ENCODE peak calls at places on chromosomes 2 and 18, in five cellular contexts. N, M, X, I and G are unnamed samples.
A peak's percentile ranks its signal among the peaks of the same experiment; 100 is the strongest.

GRCh38 chr18:64165906-64166305 is 17.0 kb upstream of the LINC00305 start:
- DNase-seq in X (peak; percentile 23), M (no peak), N (no peak), I (no peak), G (no peak)

GRCh38 chr18:58671941-58672565 is 788 bp downstream of the MALT1 start:
- DNase-seq in N (no peak), I (no peak), X (no peak), M (no peak), G (no peak)

GRCh38 chr18:57422313-57422872 is 12.8 kb upstream of the ONECUT2 start:
- DNase-seq in N (no peak), I (no peak), X (no peak), M (no peak), G (no peak)

GRCh38 chr18:63867368-63867767 is 20.1 kb upstream of the SERPINB2 start:
- DNase-seq in M (no peak), I (no peak), N (no peak), X (no peak), G (no peak)

GRCh38 chr2:220034356-220035121 is 407.1 kb downstream of the SLC4A3 start:
- DNase-seq in X (no peak), N (no peak), I (no peak), M (no peak), G (no peak)

GRCh38 chr2:149657393-149657792 is 69.8 kb upstream of the MMADHC start:
- DNase-seq in M (no peak), N (no peak), X (peak; percentile 13), I (no peak), G (no peak)

GRCh38 chr2:1234731-1235308 is 178.4 kb upstream of the TPO start:
- DNase-seq in I (no peak), X (no peak), M (no peak), N (no peak), G (no peak)

GRCh38 chr2:230798769-230799399 is 65.9 kb upstream of the ITM2C start:
- DNase-seq in N (no peak), I (no peak), M (no peak), X (peak; percentile 58), G (no peak)

GRCh38 chr2:72848436-72848835 is 22.6 kb upstream of the EXOC6B start:
- DNase-seq in I (no peak), N (no peak), M (no peak), X (no peak), G (no peak)

GRCh38 chr2:31239842-31240198 is 5.9 kb downstream of the EHD3 start:
- DNase-seq in X (peak; percentile 66), I (peak; percentile 84), M (peak; percentile 81), N (peak; percentile 29), G (peak; percentile 80)

GRCh38 chr18:49875783-49876182 is 62.5 kb upstream of the ACAA2 start:
- DNase-seq in I (no peak), X (no peak), M (no peak), N (no peak), G (no peak)

GRCh38 chr2:225464346-225465025 is 65.0 kb downstream of the NYAP2 start:
- DNase-seq in I (no peak), M (no peak), N (no peak), X (no peak), G (no peak)

GRCh38 chr2:142825861-142826260 is 51.6 kb upstream of the KYNU start:
- DNase-seq in N (no peak), M (no peak), X (no peak), I (no peak), G (no peak)

GRCh38 chr2:127559454-127559853 is 24.0 kb downstream of the MYO7B start:
- DNase-seq in M (no peak), N (no peak), X (no peak), I (no peak), G (no peak)

GRCh38 chr2:191678437-191679110 is 638 bp downstream of the NABP1 start:
- DNase-seq in N (peak; percentile 50), I (peak; percentile 52), M (peak; percentile 57), X (peak; percentile 52), G (peak; percentile 55)

DNA sequence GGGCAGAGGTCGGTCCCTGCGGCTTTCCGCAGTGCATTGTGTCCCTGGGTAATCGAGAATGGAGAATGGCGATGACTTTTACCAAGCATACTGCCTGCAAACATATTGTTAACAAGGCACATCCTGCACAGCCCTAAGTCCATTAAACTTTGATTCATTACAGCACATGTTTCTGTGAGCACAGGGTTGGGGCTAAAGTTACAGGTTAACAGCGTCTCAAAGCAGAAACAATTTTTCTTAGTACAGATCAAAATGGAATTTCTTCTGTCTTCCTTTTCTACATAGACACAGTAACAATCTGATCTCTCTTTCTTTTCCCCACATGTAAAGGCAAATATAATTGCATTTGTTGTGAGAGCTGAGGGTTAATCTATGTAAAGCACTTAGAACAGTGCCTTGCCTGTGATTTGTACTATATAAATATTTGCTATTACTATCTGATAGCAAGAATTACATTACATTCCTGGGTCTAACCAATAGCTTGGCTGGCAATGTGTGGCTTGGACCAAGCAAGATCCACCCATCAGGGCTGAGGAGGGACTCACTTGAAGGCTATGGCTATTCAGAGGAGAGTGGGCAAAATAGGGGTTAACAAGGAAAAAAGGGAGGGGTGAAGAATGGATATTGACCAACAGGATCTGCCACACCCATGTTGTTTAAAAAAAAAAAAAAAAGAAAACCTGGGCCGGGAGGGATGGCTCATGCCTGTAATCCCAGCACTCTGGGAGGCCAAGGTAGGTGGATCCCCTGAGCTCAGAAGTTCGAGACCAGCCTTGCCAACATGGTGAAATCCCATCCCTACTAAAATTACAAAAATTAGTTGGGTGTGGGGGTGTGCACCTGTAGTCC is 19.8 kb upstream of the TMBIM1 start:
- DNase-seq in I (no peak), N (no peak), X (no peak), M (no peak), G (no peak)
- H3K27ac ChIP-seq in I (no peak overlapping the region), N (no peak overlapping the region), X (peak overlapping the region; percentile 99), M (no peak overlapping the region), G (no peak overlapping the region)

DNA sequence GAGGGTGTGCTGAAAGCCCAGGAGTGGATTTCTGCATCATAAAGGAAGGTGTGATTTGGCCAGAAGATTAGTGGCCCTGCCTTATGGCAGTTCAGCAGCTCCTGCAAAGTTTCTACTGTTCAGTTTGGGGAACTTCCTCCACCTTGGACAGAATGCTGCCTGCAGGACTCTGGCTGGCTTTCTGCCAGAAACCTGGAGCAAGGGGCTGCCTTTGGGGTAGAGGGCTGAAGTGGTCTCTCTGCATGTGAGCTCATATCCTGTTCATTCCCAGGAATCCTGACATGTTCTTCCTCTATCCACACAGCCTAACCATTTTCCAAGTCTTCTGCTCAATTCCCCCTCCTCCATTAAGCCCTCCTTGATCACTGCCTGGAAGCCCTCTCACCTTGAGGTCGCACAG is 321.3 kb upstream of the CXCR4 start:
- DNase-seq in X (peak; percentile 9), M (no peak), I (no peak), N (no peak), G (no peak)
- H3K27ac ChIP-seq in X (no peak overlapping the region), M (no peak overlapping the region), I (no peak overlapping the region), N (no peak overlapping the region), G (no peak overlapping the region)

GRCh38 chr18:13525381-13526029 is 200.9 kb downstream of the FAM210A start:
- DNase-seq in I (no peak), X (no peak), M (no peak), N (peak; percentile 41), G (no peak)

GRCh38 chr18:13527730-13528129 is 198.6 kb downstream of the FAM210A start:
- DNase-seq in N (no peak), X (no peak), I (no peak), M (no peak), G (no peak)

GRCh38 chr18:13526519-13526918 is 199.8 kb downstream of the FAM210A start:
- DNase-seq in X (no peak), N (no peak), M (no peak), I (no peak), G (no peak)

GRCh38 chr18:13528739-13529392 is 197.5 kb downstream of the FAM210A start:
- DNase-seq in N (no peak), M (no peak), I (no peak), X (no peak), G (no peak)

GRCh38 chr18:13527256-13527655 is 199.1 kb downstream of the FAM210A start:
- DNase-seq in X (no peak), I (no peak), N (no peak), M (no peak), G (no peak)
- H3K27ac ChIP-seq in X (no peak overlapping the region), I (no peak overlapping the region), N (no peak overlapping the region), M (no peak overlapping the region), G (no peak overlapping the region)

GRCh38 chr2:22734373-22735045 is 650.5 kb upstream of the KLHL29 start:
- DNase-seq in M (no peak), X (no peak), N (no peak), I (no peak), G (no peak)

DNA sequence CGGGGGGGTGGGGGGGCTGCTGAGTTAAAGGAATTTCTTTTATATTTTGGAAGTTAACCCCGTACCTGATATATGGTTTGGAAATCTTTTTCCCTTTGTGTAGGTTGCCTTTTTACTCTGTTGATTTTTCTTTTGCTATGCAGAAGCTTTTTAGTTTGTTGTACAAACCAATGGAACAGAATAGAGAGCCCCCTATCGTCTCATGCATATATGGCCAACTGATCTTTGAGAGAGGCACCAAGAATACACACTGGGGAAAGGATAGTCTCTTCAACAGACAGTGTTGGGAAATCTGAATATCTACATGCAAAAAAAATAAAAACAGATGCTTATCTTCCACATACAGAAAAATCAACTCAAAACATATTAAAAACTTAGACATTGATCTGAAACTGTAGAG is 647.8 kb upstream of the KLHL29 start:
- DNase-seq in I (no peak), X (peak; percentile 28), M (no peak), N (no peak), G (no peak)
- H3K27ac ChIP-seq in I (no peak overlapping the region), X (no peak overlapping the region), M (no peak overlapping the region), N (no peak overlapping the region), G (no peak overlapping the region)

DNA sequence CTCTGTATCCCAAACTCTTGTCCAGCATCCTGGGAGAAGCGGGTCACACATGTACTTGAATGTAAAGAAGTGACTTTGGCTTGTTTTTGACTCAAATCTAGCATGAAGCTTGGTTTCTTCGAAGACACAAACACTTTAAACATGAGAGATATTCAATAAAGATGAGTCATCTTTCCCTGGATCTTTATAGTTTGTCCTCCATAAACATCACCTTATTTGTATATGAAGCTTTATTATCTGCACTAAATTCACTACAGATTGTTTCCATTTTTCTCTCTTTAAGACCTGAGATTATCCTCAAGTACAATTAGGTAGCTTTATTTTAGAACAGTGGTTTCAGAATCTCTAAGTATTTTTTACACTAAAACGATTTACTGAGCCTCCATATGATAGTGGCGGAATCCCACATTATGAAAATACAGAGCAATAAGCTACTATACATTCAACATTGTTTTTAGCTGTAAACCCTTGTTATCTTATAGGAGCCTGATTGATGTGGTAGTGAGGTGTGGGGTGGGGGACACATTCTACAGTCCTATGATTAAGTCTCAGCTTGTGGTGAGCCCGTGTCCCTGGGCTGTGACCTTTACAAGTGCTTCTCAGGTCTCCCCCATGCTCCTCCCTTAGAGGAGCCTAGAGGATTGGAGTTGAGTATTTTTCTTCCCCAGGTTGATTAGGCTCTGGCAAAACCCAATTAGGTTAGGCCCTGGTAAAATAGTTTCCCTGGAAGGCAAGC is 79.6 kb upstream of the RAPGEF4 start:
- DNase-seq in M (no peak), I (no peak), X (no peak), N (no peak), G (no peak)
- H3K27ac ChIP-seq in M (no peak overlapping the region), I (no peak overlapping the region), X (no peak overlapping the region), N (no peak overlapping the region), G (no peak overlapping the region)

GRCh38 chr2:38446418-38446817 is 69.3 kb upstream of the ATL2 start:
- DNase-seq in I (no peak), N (no peak), X (no peak), M (no peak), G (no peak)
- H3K27ac ChIP-seq in I (no peak overlapping the region), N (no peak overlapping the region), X (no peak overlapping the region), M (no peak overlapping the region), G (no peak overlapping the region)